ENCODE peak calls at places on chromosomes 12 and 14, in ten cellular contexts. Z is GM10248, P is heart right ventricle, D is K562, E is heart left ventricle, S is fibroblast of the aortic adventitia, A is sigmoid colon, Y is upper lobe of right lung, O is HL-60, I is astrocyte of the cerebellum. W is an unnamed sample.

GRCh38 chr12:41288188-41288811 is 100.2 kb downstream of the PDZRN4 start:
- DNase-seq in A (no peak), P (no peak), Z (no peak), S (no peak), O (no peak), Y (no peak), E (no peak), I (no peak), D (no peak), W (no peak)

GRCh38 chr12:107568718-107569117 is 116.9 kb upstream of the PWP1 start:
- DNase-seq in Z (no peak), P (no peak), S (peak), E (no peak), O (no peak), I (no peak), A (no peak), D (no peak), Y (no peak), W (no peak)

GRCh38 chr14:76812093-76812421 is 625 bp downstream of the ANGEL1 start:
- DNase-seq in P (no peak), Y (no peak), S (no peak), A (no peak), D (peak), E (no peak), Z (peak), O (no peak), I (no peak), W (no peak)

GRCh38 chr14:104297313-104297704 is 158.9 kb downstream of the KIF26A start:
- DNase-seq in D (no peak), A (no peak), I (no peak), S (no peak), Y (peak), O (no peak), P (peak), E (peak), Z (no peak), W (no peak)

GRCh38 chr14:23183479-23183878 is at the start of gene SLC7A8:
- DNase-seq in D (no peak), P (peak), Y (peak), E (peak), Z (no peak), A (peak), S (no peak), I (no peak), O (no peak), W (peak)

GRCh38 chr12:110869035-110869434 is 22.2 kb downstream of the CCDC63 start:
- DNase-seq in I (no peak), Z (no peak), O (peak), A (no peak), P (no peak), D (no peak), E (no peak), S (no peak), Y (no peak), W (no peak)

GRCh38 chr12:11580125-11580751 is 69.2 kb upstream of the ETV6 start:
- DNase-seq in P (no peak), E (no peak), Z (peak), I (peak), A (peak), Y (peak), O (peak), D (no peak), S (peak), W (peak)

GRCh38 chr14:74459289-74459946 is 33.4 kb upstream of the SYNDIG1L start:
- DNase-seq in E (no peak), Y (no peak), P (peak), O (peak), D (peak), I (peak), Z (peak), A (no peak), S (peak), W (peak)

GRCh38 chr12:110585231-110585799 is 2.2 kb upstream of the PPTC7 start:
- DNase-seq in O (peak), E (no peak), P (no peak), S (peak), Y (no peak), D (no peak), A (no peak), I (no peak), Z (no peak), W (peak)

GRCh38 chr12:69042970-69043369 is 110.0 kb upstream of the CPM start:
- DNase-seq in E (no peak), S (no peak), Z (no peak), O (no peak), I (no peak), Y (no peak), P (no peak), A (no peak), D (peak), W (no peak)

GRCh38 chr12:100173111-100173510 is 27.5 kb upstream of the ACTR6 start:
- DNase-seq in D (no peak), Y (no peak), A (no peak), O (no peak), P (no peak), I (no peak), S (no peak), E (no peak), Z (no peak), W (no peak)

GRCh38 chr14:102809870-102810269 is 32.6 kb downstream of the TRAF3 start:
- DNase-seq in P (no peak), I (no peak), Y (no peak), O (no peak), S (no peak), E (no peak), A (no peak), Z (no peak), D (no peak), W (no peak)

GRCh38 chr14:53630336-53630735 is 326.3 kb downstream of the BMP4 start:
- DNase-seq in O (no peak), A (no peak), Z (no peak), Y (no peak), S (no peak), E (no peak), P (no peak), I (no peak), D (no peak), W (no peak)

GRCh38 chr12:23949212-23950010 is at the start of gene SOX5:
- DNase-seq in O (no peak), E (peak), P (peak), Z (no peak), Y (peak), S (peak), A (peak), D (peak), I (peak), W (peak)

GRCh38 chr14:23269193-23269592 is 16.7 kb downstream of the HOMEZ start:
- DNase-seq in D (no peak), E (no peak), P (no peak), A (no peak), S (no peak), Y (no peak), I (no peak), O (no peak), Z (no peak), W (no peak)

GRCh38 chr12:45336331-45336730 is 120.4 kb downstream of the ANO6 start:
- DNase-seq in S (peak), E (no peak), Y (no peak), I (peak), P (no peak), D (no peak), A (no peak), O (no peak), Z (no peak), W (no peak)

GRCh38 chr12:92065018-92065499 is 80.6 kb downstream of the BTG1 start:
- DNase-seq in D (no peak), E (no peak), Y (no peak), I (no peak), O (no peak), Z (no peak), A (peak), S (peak), P (no peak), W (no peak)

GRCh38 chr12:90010089-90010488 is 301.5 kb upstream of the ATP2B1 start:
- DNase-seq in Y (no peak), P (no peak), Z (no peak), S (no peak), I (peak), E (no peak), D (no peak), O (no peak), A (no peak), W (no peak)
- TF ChIP-seq CTCF in Y (no peak), P (peak), Z (no peak), S (no peak), I (peak), E (no peak), D (no peak), O (no peak), A (no peak), W (no peak)

DNA sequence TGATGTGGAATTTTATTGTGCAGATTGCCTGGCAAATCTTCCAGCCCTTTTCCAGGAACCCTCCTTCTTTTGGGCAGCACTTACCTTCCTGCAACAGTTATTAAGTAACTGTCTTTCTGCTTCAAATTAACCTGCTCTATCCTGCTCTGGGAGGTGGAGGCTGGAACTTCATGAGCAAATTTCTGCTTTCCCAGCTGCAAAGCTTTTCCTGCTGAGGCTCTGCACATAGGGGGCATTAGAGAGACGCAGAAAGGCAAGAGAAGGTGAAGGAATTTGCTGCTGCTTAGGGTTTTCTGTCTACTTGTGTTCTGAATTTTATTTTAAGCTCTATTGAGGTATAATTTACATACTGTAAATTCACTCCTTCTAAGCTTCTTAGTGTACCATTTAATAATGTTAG is 259.2 kb downstream of the PCNX1 start:
- DNase-seq in O (no peak), S (peak), D (peak), I (peak), Y (no peak), E (no peak), Z (no peak), P (no peak), A (no peak), W (peak)
- TF ChIP-seq CTCF in O (no peak), S (peak), D (peak), I (peak), Y (peak), E (peak), Z (peak), P (peak), A (peak), W (peak)

DNA sequence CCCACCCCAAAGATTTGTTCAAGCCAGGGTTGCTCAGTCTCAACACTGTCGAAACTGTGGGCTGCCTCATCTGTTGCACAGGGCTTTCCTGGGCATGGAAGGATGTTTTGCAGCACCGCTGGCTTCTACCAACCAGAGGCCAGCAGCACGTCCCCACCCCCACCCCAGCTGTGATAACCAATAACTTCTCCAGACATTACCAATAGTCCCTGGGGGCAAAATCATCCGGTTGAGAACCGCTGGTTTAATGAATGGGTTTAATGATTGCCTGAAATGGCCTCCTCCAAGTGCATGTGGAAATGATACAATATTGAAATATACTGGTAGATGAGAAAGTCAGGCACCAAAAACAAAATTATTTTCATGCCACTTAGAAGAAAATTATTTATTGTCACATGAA is 44.5 kb downstream of the RIMBP2 start:
- DNase-seq in I (no peak), Z (no peak), A (no peak), Y (no peak), D (no peak), S (no peak), O (no peak), P (no peak), E (no peak), W (no peak)
- TF ChIP-seq CTCF in I (no peak), Z (no peak), A (no peak), Y (no peak), D (no peak), S (no peak), O (no peak), P (no peak), E (no peak), W (no peak)

DNA sequence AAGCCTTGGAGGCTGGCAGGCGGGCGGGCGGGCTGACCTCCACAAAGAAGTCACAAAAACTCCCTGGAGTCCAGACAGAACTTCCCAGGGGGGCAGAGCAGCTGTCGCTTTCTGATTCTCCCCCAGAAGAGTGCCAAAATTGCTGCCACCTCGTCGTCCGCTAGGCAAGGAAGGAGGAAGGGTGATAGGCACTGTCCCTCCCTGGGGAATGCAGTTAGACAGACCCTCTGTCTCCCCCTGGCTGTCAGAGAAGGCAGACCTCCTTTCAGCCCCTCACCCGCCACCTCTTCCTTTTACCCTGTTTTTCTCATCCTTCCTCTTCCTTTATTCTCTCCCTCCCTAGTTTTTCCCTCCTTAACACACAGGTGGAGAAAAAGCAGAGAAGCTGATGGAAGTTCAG is 18.7 kb downstream of the GRIN2B start:
- DNase-seq in Y (no peak), E (no peak), D (peak), I (no peak), P (no peak), A (no peak), Z (no peak), O (peak), S (no peak), W (no peak)
- TF ChIP-seq CTCF in Y (no peak), E (no peak), D (peak), I (peak), P (no peak), A (no peak), Z (no peak), O (peak), S (no peak), W (no peak)

GRCh38 chr14:37565550-37565949 is 29.5 kb downstream of the FOXA1 start:
- DNase-seq in E (no peak), O (no peak), Z (no peak), Y (no peak), S (no peak), A (no peak), P (no peak), I (no peak), D (no peak), W (no peak)
- TF ChIP-seq CTCF in E (no peak), O (no peak), Z (no peak), Y (peak), S (peak), A (no peak), P (no peak), I (peak), D (no peak), W (peak)

GRCh38 chr14:45810152-45810872 is 557.3 kb upstream of the MIS18BP1 start:
- DNase-seq in S (no peak), A (no peak), E (no peak), I (no peak), P (no peak), Y (no peak), O (no peak), D (no peak), Z (no peak), W (peak)
- TF ChIP-seq CTCF in S (no peak), A (peak), E (no peak), I (peak), P (no peak), Y (peak), O (no peak), D (no peak), Z (peak), W (no peak)

GRCh38 chr14:60656755-60657608 is 7.7 kb upstream of the SIX1 start:
- DNase-seq in I (no peak), O (peak), Z (peak), D (peak), A (no peak), Y (peak), E (no peak), S (peak), P (peak), W (peak)
- TF ChIP-seq CTCF in I (peak), O (no peak), Z (peak), D (no peak), A (no peak), Y (peak), E (peak), S (peak), P (peak), W (peak)

GRCh38 chr14:72420749-72421452 is 473.0 kb downstream of the DPF3 start:
- DNase-seq in Z (peak), A (peak), E (peak), S (peak), O (peak), P (peak), Y (peak), D (peak), I (peak), W (peak)
- TF ChIP-seq CTCF in Z (peak), A (peak), E (peak), S (peak), O (peak), P (peak), Y (peak), D (peak), I (peak), W (peak)

GRCh38 chr12:47801170-47801903 is 18.4 kb downstream of the HDAC7 start:
- DNase-seq in I (no peak), A (no peak), O (peak), D (no peak), P (no peak), S (no peak), Y (no peak), E (no peak), Z (no peak), W (no peak)
- TF ChIP-seq CTCF in I (peak), A (peak), O (no peak), D (no peak), P (peak), S (peak), Y (peak), E (peak), Z (no peak), W (peak)

W was measured in cardiac muscle cell.